ENCODE peak calls at places on chromosomes 3 and 15, in eight cellular contexts. X is PC-3, L is esophagus muscularis mucosa, C is putamen, W is GOT3, R is GM20000, M is foreskin fibroblast, O is NCI-H460. V is an unnamed sample.
A peak's percentile ranks its signal among the peaks of the same experiment; 100 is the strongest.

GRCh38 chr3:171813897-171814460 is 3.7 kb upstream of the PLD1 start:
- DNase-seq in C (no peak), R (peak; percentile 46), M (no peak), X (no peak), O (no peak), L (no peak), W (no peak), V (no peak)

GRCh38 chr3:186096295-186096694 is 12.6 kb downstream of the ETV5 start:
- DNase-seq in X (no peak), M (no peak), O (no peak), C (no peak), L (no peak), R (no peak), W (no peak), V (no peak)

GRCh38 chr3:179760944-179761343 is 108.1 kb downstream of the USP13 start:
- DNase-seq in R (no peak), M (peak; percentile 67), X (peak; percentile 73), O (peak; percentile 11), W (no peak), L (no peak), C (no peak), V (no peak)

GRCh38 chr3:40292637-40293036 is 16.9 kb upstream of the EIF1B start:
- DNase-seq in X (no peak), O (no peak), W (no peak), L (no peak), C (peak; percentile 79), R (no peak), M (no peak), V (no peak)

GRCh38 chr3:124520970-124521369 is 209.3 kb upstream of the UMPS start:
- DNase-seq in L (no peak), R (no peak), M (peak; percentile 14), X (peak; percentile 81), W (no peak), O (no peak), C (no peak), V (no peak)

GRCh38 chr3:179021119-179021903 is 50.3 kb downstream of the ZMAT3 start:
- DNase-seq in X (no peak), R (no peak), L (no peak), O (no peak), M (no peak), W (no peak), C (no peak), V (no peak)

GRCh38 chr3:133271491-133271890 is 128.4 kb upstream of the BFSP2 start:
- DNase-seq in L (no peak), M (no peak), R (no peak), X (no peak), O (no peak), W (no peak), C (no peak), V (no peak)

GRCh38 chr3:194572131-194572789 is 61.0 kb downstream of the TMEM44 start:
- DNase-seq in C (no peak), W (peak; percentile 54), O (peak; percentile 50), X (no peak), M (peak; percentile 94), R (no peak), L (no peak), V (no peak)

GRCh38 chr15:31437686-31438085 is 111.1 kb downstream of the KLF13 start:
- DNase-seq in X (no peak), M (no peak), W (no peak), R (peak; percentile 76), C (no peak), L (no peak), O (no peak), V (no peak)

GRCh38 chr3:106862067-106862466 is 515.2 kb upstream of the CCDC54 start:
- DNase-seq in C (peak; percentile 3), L (no peak), R (no peak), W (no peak), M (peak; percentile 53), X (peak; percentile 42), O (no peak), V (no peak)

GRCh38 chr3:3817870-3818269 is 18.6 kb downstream of the LRRN1 start:
- DNase-seq in O (no peak), W (no peak), R (no peak), L (no peak), C (no peak), M (no peak), X (no peak), V (no peak)

GRCh38 chr3:132432639-132433038 is 15.3 kb downstream of the DNAJC13 start:
- DNase-seq in M (peak; percentile 86), W (no peak), R (no peak), C (no peak), O (peak; percentile 24), X (peak; percentile 64), L (no peak), V (no peak)

GRCh38 chr15:101710806-101711205 is 13.5 kb downstream of the TARS3 start:
- DNase-seq in O (peak; percentile 15), W (no peak), L (peak; percentile 62), X (no peak), C (no peak), M (peak; percentile 64), R (no peak), V (no peak)

GRCh38 chr3:39323454-39323853 is 6.1 kb upstream of the CCR8 start:
- DNase-seq in L (no peak), O (no peak), R (no peak), W (no peak), M (no peak), C (no peak), X (no peak), V (no peak)

GRCh38 chr15:77144028-77144427 is 73.1 kb upstream of the TSPAN3 start:
- DNase-seq in R (no peak), W (no peak), C (no peak), O (no peak), M (peak; percentile 45), X (no peak), L (no peak), V (no peak)

GRCh38 chr15:48696627-48697312 is 51.3 kb upstream of the FBN1 start:
- DNase-seq in O (no peak), M (peak; percentile 67), W (no peak), R (no peak), L (no peak), C (no peak), X (peak; percentile 34), V (no peak)

GRCh38 chr3:72679540-72680198 is 168.6 kb downstream of the SHQ1 start:
- DNase-seq in C (peak; percentile 65), O (no peak), W (no peak), L (no peak), M (peak; percentile 12), R (peak; percentile 44), X (no peak), V (no peak)

GRCh38 chr3:195582947-195583346 is 793 bp downstream of the APOD start:
- DNase-seq in W (no peak), M (no peak), R (no peak), X (no peak), C (peak; percentile 42), L (no peak), O (no peak), V (no peak)

GRCh38 chr15:55917881-55918296 is 75.5 kb downstream of the NEDD4 start:
- DNase-seq in R (no peak), W (no peak), O (peak; percentile 79), C (peak; percentile 14), L (no peak), X (peak; percentile 89), M (peak; percentile 91), V (no peak)

GRCh38 chr15:89059006-89059405 is 29.2 kb upstream of the ABHD2 start:
- DNase-seq in O (no peak), R (no peak), W (no peak), C (no peak), M (no peak), L (no peak), X (no peak), V (no peak)

GRCh38 chr3:88712552-88712951 is 394.9 kb upstream of the EPHA3 start:
- DNase-seq in O (no peak), W (no peak), M (no peak), X (no peak), C (no peak), L (no peak), R (no peak), V (no peak)

GRCh38 chr15:67820992-67821783 is 4.1 kb upstream of the SKOR1 start:
- DNase-seq in M (peak; percentile 72), O (peak; percentile 26), W (no peak), L (no peak), X (peak; percentile 22), R (peak; percentile 81), C (no peak), V (no peak)

GRCh38 chr3:47228088-47228487 is 54.5 kb downstream of the KIF9 start:
- DNase-seq in W (no peak), O (no peak), M (no peak), R (peak; percentile 47), X (no peak), L (no peak), C (no peak), V (no peak)

GRCh38 chr3:130839815-130840214 is 54.1 kb upstream of the ATP2C1 start:
- DNase-seq in W (no peak), C (no peak), X (no peak), L (no peak), O (no peak), M (no peak), R (peak; percentile 38), V (no peak)

GRCh38 chr3:48561045-48561736 is 2.4 kb downstream of the UCN2 start:
- DNase-seq in R (peak; percentile 73), L (no peak), M (peak; percentile 85), C (no peak), O (no peak), X (no peak), W (no peak), V (no peak)

GRCh38 chr3:109018828-109019227 is 65.1 kb upstream of the GUCA1C start:
- DNase-seq in L (no peak), C (no peak), R (no peak), M (no peak), O (peak; percentile 2), W (no peak), X (peak; percentile 35), V (no peak)

GRCh38 chr3:99012051-99012450 is 110.6 kb upstream of the DCBLD2 start:
- DNase-seq in O (no peak), W (no peak), L (no peak), M (peak; percentile 9), X (no peak), C (no peak), R (peak; percentile 39), V (no peak)

GRCh38 chr15:38876621-38877020 is 312.0 kb upstream of the RASGRP1 start:
- DNase-seq in M (peak; percentile 61), L (no peak), X (no peak), O (no peak), C (no peak), R (no peak), W (no peak), V (no peak)

GRCh38 chr3:182413061-182413460 is 380.2 kb upstream of the ATP11B start:
- DNase-seq in M (no peak), W (no peak), L (no peak), C (no peak), R (no peak), O (no peak), X (no peak), V (no peak)

GRCh38 chr3:122021811-122022401 is at the start of gene ILDR1:
- DNase-seq in C (no peak), L (peak; percentile 80), X (peak; percentile 79), W (no peak), O (no peak), M (no peak), R (peak; percentile 76), V (no peak)

GRCh38 chr3:185677146-185677829 is 91.2 kb downstream of the SENP2 start:
- DNase-seq in M (peak; percentile 87), L (no peak), X (peak; percentile 98), C (no peak), W (no peak), R (peak; percentile 68), O (peak; percentile 68), V (no peak)

GRCh38 chr3:43369404-43370345 is 83.3 kb downstream of the SNRK start:
- DNase-seq in W (no peak), X (no peak), O (no peak), M (no peak), C (no peak), R (no peak), L (peak; percentile 88), V (no peak)

GRCh38 chr3:178532414-178532813 is 3.8 kb upstream of the KCNMB2 start:
- DNase-seq in X (peak; percentile 10), O (no peak), R (no peak), M (peak; percentile 8), C (no peak), L (no peak), W (no peak), V (no peak)

GRCh38 chr15:99598296-99598695 is 32.5 kb downstream of the MEF2A start:
- DNase-seq in W (no peak), L (no peak), M (no peak), O (no peak), R (no peak), X (no peak), C (no peak), V (no peak)